ENCODE peak calls at places on chromosomes 5 and 9, in seven cellular contexts. E is adrenal gland, W is heart left ventricle, V is H1, U is spleen, R is sigmoid colon, J is GM12878. I is an unnamed sample.

GRCh38 chr5:177502886-177503285 is 5.5 kb upstream of the PDLIM7 start:
- DNase-seq in R (no peak), V (no peak), E (no peak), U (no peak), J (no peak), W (no peak), I (no peak)

GRCh38 chr9:115694991-115695390 is 458.6 kb upstream of the PAPPA start:
- DNase-seq in R (no peak), W (no peak), E (no peak), U (no peak), V (no peak), J (no peak), I (no peak)

GRCh38 chr5:96110289-96110688 is 148.6 kb upstream of the ELL2 start:
- DNase-seq in J (no peak), U (no peak), R (no peak), V (no peak), W (no peak), E (no peak), I (no peak)

GRCh38 chr9:127397722-127398647 is 1.0 kb downstream of the SLC2A8 start:
- DNase-seq in V (peak; percentile 64), J (no peak), E (peak; percentile 80), W (peak; percentile 60), R (peak; percentile 77), U (peak; percentile 89), I (no peak)

GRCh38 chr9:137175345-137175961 is 3.6 kb upstream of the TMEM210 start:
- DNase-seq in R (no peak), V (peak; percentile 80), U (no peak), J (no peak), W (no peak), E (no peak), I (no peak)

GRCh38 chr9:95197692-95198271 is 119.7 kb downstream of the FANCC start:
- DNase-seq in J (no peak), U (no peak), E (no peak), R (no peak), W (no peak), V (no peak), I (no peak)

GRCh38 chr5:21802869-21803490 is 1050.2 kb downstream of the CDH12 start:
- DNase-seq in W (no peak), V (no peak), E (no peak), J (no peak), U (no peak), R (no peak), I (no peak)

GRCh38 chr9:4984171-4984570 is 901 bp upstream of the JAK2 start:
- DNase-seq in V (no peak), U (no peak), W (no peak), E (no peak), J (no peak), R (no peak), I (no peak)

GRCh38 chr5:80784451-80784850 is 129.7 kb upstream of the DHFR start:
- DNase-seq in E (no peak), J (no peak), R (no peak), V (no peak), U (no peak), W (no peak), I (no peak)

GRCh38 chr5:11407553-11408145 is 496.6 kb downstream of the CTNND2 start:
- DNase-seq in W (no peak), E (no peak), R (no peak), U (no peak), V (no peak), J (no peak), I (no peak)

GRCh38 chr9:92726971-92727715 is 37.5 kb downstream of the BICD2 start:
- DNase-seq in U (peak; percentile 51), J (no peak), W (peak; percentile 65), R (no peak), V (peak; percentile 26), E (peak; percentile 52), I (no peak)

GRCh38 chr5:106639488-106639887 is 1031.2 kb downstream of the EFNA5 start:
- DNase-seq in V (no peak), E (no peak), W (no peak), R (no peak), J (no peak), U (no peak), I (no peak)

GRCh38 chr5:39417979-39418378 is 6.8 kb downstream of the DAB2 start:
- DNase-seq in W (no peak), U (no peak), J (no peak), V (no peak), R (no peak), E (no peak), I (no peak)

GRCh38 chr5:132963175-132964104 is at the start of gene AFF4:
- DNase-seq in V (peak; percentile 95), U (peak; percentile 99), R (peak; percentile 98), W (peak; percentile 97), J (peak; percentile 68), E (peak; percentile 98), I (peak; percentile 89)

GRCh38 chr9:14321517-14322125 is 7.7 kb upstream of the NFIB start:
- DNase-seq in V (no peak), E (no peak), J (no peak), U (no peak), W (no peak), R (no peak), I (no peak)

GRCh38 chr5:126769703-126770102 is 7.2 kb upstream of the LMNB1 start:
- DNase-seq in U (no peak), R (no peak), E (no peak), J (no peak), W (no peak), V (no peak), I (no peak)

GRCh38 chr5:153831976-153832375 is 206.7 kb downstream of the FAM114A2 start:
- DNase-seq in J (peak; percentile 11), U (no peak), E (no peak), R (no peak), V (no peak), W (no peak), I (no peak)

GRCh38 chr9:1647776-1648175 is 367.4 kb upstream of the SMARCA2 start:
- DNase-seq in E (no peak), U (no peak), R (no peak), V (no peak), J (no peak), W (no peak), I (no peak)

GRCh38 chr9:18604971-18605370 is 131.0 kb downstream of the ADAMTSL1 start:
- DNase-seq in R (no peak), W (no peak), V (no peak), U (no peak), E (no peak), J (no peak), I (no peak)
- H3K27ac ChIP-seq in R (peak overlapping the region; percentile 37), W (no peak overlapping the region), V (no peak overlapping the region), U (no peak overlapping the region), E (no peak overlapping the region), J (no peak overlapping the region), I (peak overlapping the region; percentile 39)

DNA sequence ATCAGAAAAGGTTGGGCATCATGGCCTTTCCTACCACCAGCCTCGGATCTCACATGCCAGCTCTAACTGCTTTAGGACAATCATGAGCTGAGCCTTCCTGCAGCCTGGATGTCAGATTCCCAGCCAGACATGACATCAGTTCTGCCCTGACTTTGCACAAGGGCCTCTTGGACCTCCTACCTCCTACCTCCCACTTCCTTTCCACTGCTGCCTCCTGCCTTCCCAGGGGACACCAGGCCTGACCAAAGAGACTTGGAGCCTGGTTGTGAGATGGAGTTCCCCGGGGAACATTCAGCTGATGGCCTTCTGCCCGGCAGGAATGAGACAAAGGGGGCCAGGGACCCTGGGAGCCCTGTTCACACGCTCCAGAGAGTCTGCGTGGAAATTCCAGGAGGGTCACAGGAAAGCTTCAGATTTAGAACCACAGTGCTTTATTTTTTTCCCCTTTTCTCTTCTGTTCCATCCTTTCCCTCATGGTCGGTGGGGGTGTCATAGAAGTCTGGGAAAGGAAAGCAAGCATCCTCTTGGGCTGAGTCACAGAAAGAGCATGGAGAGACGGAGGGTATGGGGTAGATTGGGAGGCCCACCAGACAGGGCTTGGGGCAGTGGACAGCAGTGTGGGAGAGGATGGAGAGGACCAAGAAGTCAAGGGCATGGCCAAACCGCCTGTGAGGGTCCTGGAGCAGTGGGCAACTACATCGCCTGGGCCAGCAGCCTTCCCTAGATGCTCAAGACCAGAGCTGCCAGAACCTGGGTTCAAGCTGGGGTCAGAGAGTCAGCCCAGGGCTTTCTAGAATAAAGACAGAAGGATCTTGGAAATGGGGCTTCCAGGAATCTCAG is 35.5 kb upstream of the IL17B start:
- DNase-seq in U (no peak), R (peak; percentile 86), V (no peak), J (no peak), W (peak; percentile 79), E (no peak), I (no peak)
- TF ChIP-seq POLR2A in U (no peak), R (no peak), V (no peak), J (no peak), W (no peak), E (no peak), I (no peak)

GRCh38 chr9:135247174-135247930 is 159.9 kb downstream of the OLFM1 start:
- DNase-seq in E (no peak), V (no peak), U (peak; percentile 57), J (no peak), R (peak; percentile 61), W (no peak), I (no peak)

GRCh38 chr9:135244271-135244691 is 156.8 kb downstream of the OLFM1 start:
- DNase-seq in J (no peak), R (peak; percentile 60), E (no peak), U (peak; percentile 57), V (no peak), W (no peak), I (no peak)

GRCh38 chr9:135244751-135245221 is 157.3 kb downstream of the OLFM1 start:
- DNase-seq in E (no peak), U (peak; percentile 62), V (no peak), R (peak; percentile 58), W (no peak), J (no peak), I (no peak)

GRCh38 chr9:135246248-135247173 is 159.0 kb downstream of the OLFM1 start:
- DNase-seq in E (no peak), W (no peak), V (no peak), R (peak; percentile 45), J (no peak), U (peak; percentile 39), I (no peak)

GRCh38 chr9:135245482-135246247 is 158.2 kb downstream of the OLFM1 start:
- DNase-seq in W (no peak), U (peak; percentile 41), V (no peak), R (peak; percentile 42), E (no peak), J (no peak), I (no peak)
- H3K27me3 ChIP-seq in W (no peaks in the 10 kb centered on the region), U (peaks cover 77% of the 10 kb centered on the region), V (no peaks in the 10 kb centered on the region), R (no peaks in the 10 kb centered on the region), E (peaks cover 9% of the 10 kb centered on the region), J (no peaks in the 10 kb centered on the region), I (no peaks in the 10 kb centered on the region)

GRCh38 chr9:114272739-114273431 is 50.0 kb upstream of the ORM1 start:
- DNase-seq in E (no peak), R (peak; percentile 49), J (no peak), U (peak; percentile 55), W (no peak), V (no peak), I (no peak)

GRCh38 chr9:114275246-114275994 is 47.5 kb upstream of the ORM1 start:
- DNase-seq in J (no peak), V (peak; percentile 27), E (no peak), W (peak; percentile 4), U (peak; percentile 24), R (peak; percentile 68), I (no peak)

GRCh38 chr9:114274217-114274616 is 48.7 kb upstream of the ORM1 start:
- DNase-seq in V (no peak), J (no peak), W (peak; percentile 1), U (no peak), E (no peak), R (peak; percentile 14), I (no peak)

GRCh38 chr9:114271556-114272510 is 51.1 kb upstream of the ORM1 start:
- DNase-seq in R (peak; percentile 75), U (peak; percentile 64), W (peak; percentile 58), J (no peak), E (peak; percentile 68), V (peak; percentile 80), I (no peak)

GRCh38 chr9:114273461-114273881 is 49.4 kb upstream of the ORM1 start:
- DNase-seq in W (peak; percentile 1), V (no peak), E (no peak), U (peak; percentile 53), R (peak; percentile 38), J (no peak), I (no peak)
- H3K27ac ChIP-seq in W (no peak overlapping the region), V (no peak overlapping the region), E (no peak overlapping the region), U (no peak overlapping the region), R (no peak overlapping the region), J (no peak overlapping the region), I (no peak overlapping the region)